ENCODE peak calls at places on chromosome 20, in eight cellular contexts. S, M, O, T, U, E, A and N are unnamed samples.

GRCh38 chr20:40807094-40807623 is 118.1 kb upstream of the MAFB start:
- DNase-seq in S (no peak), M (no peak), O (no peak), T (no peak), U (no peak), E (peak; percentile 70), A (no peak), N (no peak)

GRCh38 chr20:53208110-53208908 is 236.2 kb downstream of the TSHZ2 start:
- DNase-seq in S (no peak), M (no peak), O (no peak), T (no peak), U (no peak), E (peak; percentile 13), A (no peak), N (no peak)

GRCh38 chr20:4373454-4373853 is 348.3 kb upstream of the PRND start:
- DNase-seq in S (no peak), M (no peak), O (no peak), T (no peak), U (no peak), E (no peak), A (no peak), N (no peak)

GRCh38 chr20:9359561-9360308 is 154.7 kb upstream of the LAMP5 start:
- DNase-seq in S (peak; percentile 55), M (peak; percentile 77), O (no peak), T (peak; percentile 43), U (peak; percentile 33), E (peak; percentile 50), A (peak; percentile 71), N (peak; percentile 2)

GRCh38 chr20:18738055-18738454 is 75.5 kb upstream of the SCP2D1 start:
- DNase-seq in S (peak; percentile 47), M (peak; percentile 20), O (peak; percentile 77), T (no peak), U (no peak), E (no peak), A (no peak), N (no peak)

GRCh38 chr20:2001119-2001518 is 7.3 kb upstream of the PDYN start:
- DNase-seq in S (no peak), M (no peak), O (no peak), T (no peak), U (no peak), E (no peak), A (no peak), N (no peak)

GRCh38 chr20:36121981-36122930 is 32.3 kb upstream of the EPB41L1 start:
- DNase-seq in S (peak; percentile 94), M (no peak), O (no peak), T (no peak), U (no peak), E (no peak), A (no peak), N (no peak)

GRCh38 chr20:21338291-21338690 is 35.2 kb downstream of the XRN2 start:
- DNase-seq in S (no peak), M (no peak), O (no peak), T (no peak), U (no peak), E (no peak), A (no peak), N (no peak)

GRCh38 chr20:22320245-22320915 is 264.0 kb downstream of the FOXA2 start:
- DNase-seq in S (no peak), M (no peak), O (no peak), T (no peak), U (no peak), E (no peak), A (no peak), N (no peak)

GRCh38 chr20:54397292-54398155 is 77.9 kb upstream of the DOK5 start:
- DNase-seq in S (no peak), M (peak; percentile 9), O (no peak), T (peak; percentile 9), U (no peak), E (no peak), A (no peak), N (no peak)

GRCh38 chr20:13286600-13286999 is 65.5 kb downstream of the ISM1 start:
- DNase-seq in S (no peak), M (no peak), O (no peak), T (no peak), U (no peak), E (no peak), A (no peak), N (no peak)

GRCh38 chr20:45508068-45508886 is 7.1 kb downstream of the SPINT3 start:
- DNase-seq in S (no peak), M (no peak), O (no peak), T (no peak), U (peak; percentile 1), E (no peak), A (no peak), N (no peak)

GRCh38 chr20:64082126-64082638 is 2.0 kb downstream of the LKAAEAR1 start:
- DNase-seq in S (no peak), M (no peak), O (no peak), T (no peak), U (no peak), E (peak; percentile 55), A (no peak), N (peak; percentile 48)

GRCh38 chr20:64080813-64081619 is 1.1 kb downstream of the OPRL1 start:
- DNase-seq in S (no peak), M (no peak), O (no peak), T (no peak), U (no peak), E (no peak), A (no peak), N (no peak)

GRCh38 chr20:64080013-64080812 is at the start of gene OPRL1:
- DNase-seq in S (no peak), M (no peak), O (peak; percentile 69), T (no peak), U (peak; percentile 35), E (no peak), A (no peak), N (no peak)

GRCh38 chr20:64082821-64083379 is 1.3 kb downstream of the LKAAEAR1 start:
- DNase-seq in S (no peak), M (no peak), O (no peak), T (no peak), U (no peak), E (no peak), A (no peak), N (no peak)

GRCh38 chr20:64081620-64081964 is 1.7 kb downstream of the OPRL1 start:
- DNase-seq in S (no peak), M (no peak), O (no peak), T (no peak), U (no peak), E (no peak), A (no peak), N (no peak)
- H3K4me3 ChIP-seq in S (no peak overlapping the region), M (no peak overlapping the region), O (no peak overlapping the region), T (no peak overlapping the region), U (no peak overlapping the region), E (no peak overlapping the region), A (no peak overlapping the region), N (no peak overlapping the region)

DNA sequence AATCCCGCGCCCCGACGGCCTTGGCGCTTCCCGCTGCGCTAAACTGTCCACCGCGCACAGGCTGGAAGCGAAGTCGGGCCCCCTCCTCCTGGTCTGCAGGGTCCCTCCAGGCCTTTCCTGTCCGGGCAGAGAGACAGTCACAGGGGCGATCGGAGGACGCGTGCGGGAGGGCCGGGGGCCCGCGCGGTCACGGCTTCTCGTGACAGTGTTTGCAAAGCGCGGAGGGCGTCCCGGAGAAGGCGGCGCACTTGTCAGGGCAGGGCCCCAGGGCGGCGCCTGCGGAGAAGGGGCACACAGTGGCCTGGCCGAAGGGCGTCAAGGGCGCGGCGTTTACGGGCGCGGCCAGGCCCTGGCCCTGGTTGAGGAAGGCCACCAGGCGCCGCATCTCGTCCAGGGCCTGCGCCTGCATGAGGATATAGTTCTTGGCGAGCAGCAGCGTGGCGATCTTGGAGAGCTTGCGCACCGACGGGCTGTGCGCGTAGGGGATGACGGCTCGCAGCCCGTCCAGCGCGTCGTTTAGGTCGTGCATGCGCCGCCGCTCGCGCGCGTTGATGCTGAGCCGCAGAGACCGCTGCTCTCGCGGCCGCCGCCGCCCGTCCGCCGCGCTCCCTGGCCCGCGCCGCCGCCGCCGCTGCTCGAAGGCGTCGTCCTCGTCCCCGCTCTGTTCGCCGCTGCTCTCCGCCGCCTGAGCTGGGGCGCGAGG is 751 bp downstream of the BHLHE23 start:
- DNase-seq in S (no peak), M (peak; percentile 35), O (no peak), T (peak; percentile 9), U (no peak), E (peak; percentile 23), A (no peak), N (no peak)
- H3K4me3 ChIP-seq in S (no peak overlapping the region), M (no peak overlapping the region), O (no peak overlapping the region), T (no peak overlapping the region), U (no peak overlapping the region), E (no peak overlapping the region), A (no peak overlapping the region), N (no peak overlapping the region)

DNA sequence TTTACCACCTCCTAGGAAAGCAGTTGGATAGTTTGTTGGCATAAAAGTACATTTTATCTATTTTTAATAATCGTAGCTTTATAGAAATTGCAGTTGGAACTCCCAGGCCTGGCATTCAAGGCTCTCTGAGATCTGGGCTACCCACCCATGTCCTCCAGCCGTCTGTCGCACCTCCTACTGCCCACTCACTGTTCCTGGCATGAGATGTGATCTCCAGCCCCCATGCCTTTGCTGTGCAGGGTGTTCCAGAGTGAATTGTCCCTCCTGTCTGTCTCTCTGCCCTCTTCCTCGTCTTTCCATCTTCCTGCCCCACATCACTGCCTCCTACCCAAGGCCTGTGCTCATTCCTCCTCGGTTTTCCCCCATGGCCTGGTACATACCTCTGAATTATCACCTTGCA is 50.7 kb downstream of the PTPN1 start:
- DNase-seq in S (no peak), M (no peak), O (no peak), T (no peak), U (no peak), E (no peak), A (no peak), N (no peak)
- H3K4me3 ChIP-seq in S (no peak overlapping the region), M (no peak overlapping the region), O (no peak overlapping the region), T (peak overlapping the region; percentile 38), U (no peak overlapping the region), E (no peak overlapping the region), A (peak overlapping the region; percentile 14), N (no peak overlapping the region)

GRCh38 chr20:62653951-62654685 is 11.8 kb downstream of the SLCO4A1 start:
- DNase-seq in S (peak; percentile 27), M (no peak), O (no peak), T (no peak), U (no peak), E (no peak), A (no peak), N (no peak)

GRCh38 chr20:62652051-62652893 is 10.0 kb downstream of the SLCO4A1 start:
- DNase-seq in S (peak; percentile 89), M (peak; percentile 97), O (peak; percentile 83), T (peak; percentile 89), U (peak; percentile 94), E (peak; percentile 24), A (peak; percentile 95), N (peak; percentile 93)

GRCh38 chr20:62651285-62652021 is 9.2 kb downstream of the SLCO4A1 start:
- DNase-seq in S (peak; percentile 80), M (no peak), O (peak; percentile 95), T (no peak), U (peak; percentile 96), E (peak; percentile 54), A (no peak), N (peak; percentile 96)

GRCh38 chr20:62653373-62653772 is 11.1 kb downstream of the SLCO4A1 start:
- DNase-seq in S (no peak), M (no peak), O (no peak), T (no peak), U (no peak), E (no peak), A (no peak), N (no peak)

DNA sequence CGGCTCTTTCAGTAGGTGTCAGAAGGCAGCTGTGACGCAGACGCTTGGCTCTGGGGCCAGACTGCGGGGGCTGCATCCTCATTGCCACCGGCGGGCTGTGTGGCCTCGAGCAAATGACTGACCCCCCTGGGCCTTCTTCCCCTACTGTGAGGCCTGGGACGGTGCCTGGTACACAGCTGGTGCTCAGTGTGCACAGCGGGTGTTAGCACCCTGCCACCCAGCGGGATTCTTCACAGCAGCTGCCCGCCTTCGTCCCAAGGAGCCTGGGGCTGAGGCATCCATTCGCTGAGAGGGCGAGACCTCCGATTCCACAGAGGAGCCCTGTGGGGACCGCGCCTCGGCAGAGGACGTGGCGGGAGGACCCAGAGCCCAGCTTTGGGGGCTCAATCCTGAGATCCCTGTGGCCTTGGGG is 10.6 kb downstream of the SLCO4A1 start:
- DNase-seq in S (no peak), M (no peak), O (no peak), T (no peak), U (no peak), E (no peak), A (no peak), N (no peak)
- H3K4me3 ChIP-seq in S (no peak overlapping the region), M (no peak overlapping the region), O (peak overlapping the region; percentile 47), T (no peak overlapping the region), U (peak overlapping the region; percentile 49), E (no peak overlapping the region), A (no peak overlapping the region), N (no peak overlapping the region)